ENCODE peak calls at places on chromosomes 13 and 19, in four cellular contexts. One of them, this sample, is unnamed.

GRCh38 chr13:29749401-29750177 is 100.8 kb downstream of the UBL3 start:
- DNase-seq in stomach: no peak
- DNase-seq in cardiac fibroblast: peak
- DNase-seq in IMR-90: peak
- DNase-seq in this sample: no peak

GRCh38 chr19:7682175-7682855 is 1.7 kb downstream of the TRAPPC5 start:
- DNase-seq in IMR-90: no peak
- DNase-seq in cardiac fibroblast: no peak
- DNase-seq in stomach: no peak
- DNase-seq in this sample: no peak

GRCh38 chr19:3683405-3683865 is 16.8 kb downstream of the PIP5K1C start:
- DNase-seq in IMR-90: no peak
- DNase-seq in cardiac fibroblast: peak
- DNase-seq in stomach: no peak
- DNase-seq in this sample: no peak

GRCh38 chr19:1468274-1469199 is 10.5 kb downstream of the C19orf25 start:
- DNase-seq in IMR-90: peak
- DNase-seq in cardiac fibroblast: peak
- DNase-seq in stomach: no peak
- DNase-seq in this sample: no peak

GRCh38 chr13:23506821-23507210 is 63.4 kb upstream of the TNFRSF19 start:
- DNase-seq in stomach: no peak
- DNase-seq in IMR-90: peak
- DNase-seq in cardiac fibroblast: peak
- DNase-seq in this sample: no peak

GRCh38 chr19:38262585-38263268 is 1.6 kb upstream of the SPINT2 start:
- DNase-seq in cardiac fibroblast: peak
- DNase-seq in stomach: no peak
- DNase-seq in IMR-90: no peak
- DNase-seq in this sample: no peak

GRCh38 chr13:61695147-61695546 is 279.5 kb upstream of the PCDH20 start:
- DNase-seq in cardiac fibroblast: no peak
- DNase-seq in IMR-90: no peak
- DNase-seq in stomach: no peak
- DNase-seq in this sample: no peak

GRCh38 chr19:18856385-18857126 is 24.8 kb downstream of the UPF1 start:
- DNase-seq in cardiac fibroblast: peak
- DNase-seq in stomach: no peak
- DNase-seq in IMR-90: no peak
- DNase-seq in this sample: no peak

GRCh38 chr13:53028637-53029121 is at the start of gene OLFM4:
- DNase-seq in stomach: no peak
- DNase-seq in IMR-90: no peak
- DNase-seq in cardiac fibroblast: no peak
- DNase-seq in this sample: no peak

GRCh38 chr13:44355643-44356042 is 18.0 kb upstream of the SERP2 start:
- DNase-seq in stomach: no peak
- DNase-seq in IMR-90: no peak
- DNase-seq in cardiac fibroblast: no peak
- DNase-seq in this sample: no peak

GRCh38 chr13:20191902-20192469 is 752 bp downstream of the GJB2 start:
- DNase-seq in cardiac fibroblast: no peak
- DNase-seq in stomach: peak
- DNase-seq in IMR-90: no peak
- DNase-seq in this sample: no peak

GRCh38 chr13:36839981-36840380 is 21.0 kb downstream of the RFXAP start:
- DNase-seq in cardiac fibroblast: no peak
- DNase-seq in IMR-90: no peak
- DNase-seq in stomach: no peak
- DNase-seq in this sample: no peak

GRCh38 chr19:17869114-17869608 is 2.6 kb upstream of the SLC5A5 start:
- DNase-seq in stomach: no peak
- DNase-seq in IMR-90: no peak
- DNase-seq in cardiac fibroblast: no peak
- DNase-seq in this sample: no peak

GRCh38 chr13:21894703-21895699 is 224.1 kb downstream of the FGF9 start:
- DNase-seq in cardiac fibroblast: no peak
- DNase-seq in stomach: no peak
- DNase-seq in IMR-90: no peak
- DNase-seq in this sample: no peak

GRCh38 chr13:49098198-49098597 is 121.9 kb upstream of the MLNR start:
- DNase-seq in cardiac fibroblast: peak
- DNase-seq in IMR-90: peak
- DNase-seq in stomach: no peak
- DNase-seq in this sample: peak

GRCh38 chr13:113667771-113668490 is 912 bp downstream of the GRK1 start:
- DNase-seq in IMR-90: no peak
- DNase-seq in stomach: peak
- DNase-seq in cardiac fibroblast: no peak
- DNase-seq in this sample: no peak

GRCh38 chr13:63497601-63498000 is 2082.0 kb upstream of the PCDH20 start:
- DNase-seq in IMR-90: peak
- DNase-seq in stomach: no peak
- DNase-seq in cardiac fibroblast: peak
- DNase-seq in this sample: no peak

GRCh38 chr13:106650690-106651205 is 82.8 kb upstream of the ARGLU1 start:
- DNase-seq in stomach: no peak
- DNase-seq in cardiac fibroblast: no peak
- DNase-seq in IMR-90: no peak
- DNase-seq in this sample: no peak

GRCh38 chr19:16736709-16737108 is 17.1 kb downstream of the NWD1 start:
- DNase-seq in IMR-90: no peak
- DNase-seq in cardiac fibroblast: no peak
- DNase-seq in stomach: no peak
- DNase-seq in this sample: no peak

GRCh38 chr19:3547301-3547731 is 8.3 kb downstream of the TEKTIP1 start:
- DNase-seq in stomach: no peak
- DNase-seq in IMR-90: no peak
- DNase-seq in cardiac fibroblast: no peak
- DNase-seq in this sample: no peak

GRCh38 chr19:2274937-2275535 is 6.9 kb downstream of the PEAK3 start:
- DNase-seq in cardiac fibroblast: peak
- DNase-seq in stomach: peak
- DNase-seq in IMR-90: peak
- DNase-seq in this sample: no peak

GRCh38 chr19:13974073-13974472 is 21.8 kb downstream of the DCAF15 start:
- DNase-seq in cardiac fibroblast: no peak
- DNase-seq in stomach: peak
- DNase-seq in IMR-90: no peak
- DNase-seq in this sample: no peak

GRCh38 chr13:53074119-53074518 is 45.5 kb downstream of the OLFM4 start:
- DNase-seq in stomach: no peak
- DNase-seq in IMR-90: no peak
- DNase-seq in cardiac fibroblast: no peak
- DNase-seq in this sample: no peak

GRCh38 chr13:52414963-52415362 is 9.0 kb upstream of the THSD1 start:
- DNase-seq in stomach: no peak
- DNase-seq in IMR-90: peak
- DNase-seq in cardiac fibroblast: peak
- DNase-seq in this sample: peak

GRCh38 chr19:33134571-33135041 is 2.7 kb downstream of the WDR88 start:
- DNase-seq in stomach: no peak
- DNase-seq in IMR-90: no peak
- DNase-seq in cardiac fibroblast: no peak
- DNase-seq in this sample: no peak

GRCh38 chr13:113586661-113587479 is 2.3 kb downstream of the TFDP1 start:
- DNase-seq in stomach: peak
- DNase-seq in cardiac fibroblast: no peak
- DNase-seq in IMR-90: no peak
- DNase-seq in this sample: no peak

GRCh38 chr19:46065486-46065885 is 24.7 kb upstream of the IGFL4 start:
- DNase-seq in cardiac fibroblast: peak
- DNase-seq in stomach: no peak
- DNase-seq in IMR-90: no peak
- DNase-seq in this sample: peak

GRCh38 chr19:10848208-10848843 is at the start of gene C19orf38:
- DNase-seq in cardiac fibroblast: no peak
- DNase-seq in IMR-90: no peak
- DNase-seq in stomach: no peak
- DNase-seq in this sample: no peak

GRCh38 chr19:32372726-32373613 is 27.6 kb downstream of the ZNF507 start:
- DNase-seq in cardiac fibroblast: peak
- DNase-seq in IMR-90: no peak
- DNase-seq in stomach: no peak
- DNase-seq in this sample: no peak

GRCh38 chr19:35846038-35846668 is 6.2 kb downstream of the NPHS1 start:
- DNase-seq in cardiac fibroblast: no peak
- DNase-seq in IMR-90: no peak
- DNase-seq in stomach: no peak
- DNase-seq in this sample: no peak

GRCh38 chr13:74040200-74040599 is 94.0 kb downstream of the KLF12 start:
- DNase-seq in stomach: peak
- DNase-seq in cardiac fibroblast: peak
- DNase-seq in IMR-90: peak
- DNase-seq in this sample: peak

GRCh38 chr13:66430266-66430665 is 799.9 kb downstream of the PCDH9 start:
- DNase-seq in stomach: no peak
- DNase-seq in cardiac fibroblast: peak
- DNase-seq in IMR-90: peak
- DNase-seq in this sample: no peak

GRCh38 chr13:66424417-66424816 is 805.7 kb downstream of the PCDH9 start:
- DNase-seq in stomach: no peak
- DNase-seq in cardiac fibroblast: peak
- DNase-seq in IMR-90: peak
- DNase-seq in this sample: no peak

GRCh38 chr13:66427330-66427990 is 802.7 kb downstream of the PCDH9 start:
- DNase-seq in IMR-90: no peak
- DNase-seq in stomach: no peak
- DNase-seq in cardiac fibroblast: peak
- DNase-seq in this sample: no peak

GRCh38 chr13:66425741-66426140 is 804.4 kb downstream of the PCDH9 start:
- DNase-seq in cardiac fibroblast: peak
- DNase-seq in stomach: no peak
- DNase-seq in IMR-90: peak
- DNase-seq in this sample: no peak
- H3K4me3 ChIP-seq in cardiac fibroblast: no peak
- H3K4me3 ChIP-seq in stomach: no peak
- H3K4me3 ChIP-seq in IMR-90: no peak
- H3K4me3 ChIP-seq in this sample: no peak

GRCh38 chr13:26971990-26972888 is 199.4 kb downstream of the USP12 start:
- DNase-seq in IMR-90: peak
- DNase-seq in cardiac fibroblast: peak
- DNase-seq in stomach: peak
- DNase-seq in this sample: no peak
- TF ChIP-seq CTCF in IMR-90: peak
- TF ChIP-seq CTCF in cardiac fibroblast: peak
- TF ChIP-seq CTCF in stomach: no peak
- TF ChIP-seq CTCF in this sample: peak

DNA sequence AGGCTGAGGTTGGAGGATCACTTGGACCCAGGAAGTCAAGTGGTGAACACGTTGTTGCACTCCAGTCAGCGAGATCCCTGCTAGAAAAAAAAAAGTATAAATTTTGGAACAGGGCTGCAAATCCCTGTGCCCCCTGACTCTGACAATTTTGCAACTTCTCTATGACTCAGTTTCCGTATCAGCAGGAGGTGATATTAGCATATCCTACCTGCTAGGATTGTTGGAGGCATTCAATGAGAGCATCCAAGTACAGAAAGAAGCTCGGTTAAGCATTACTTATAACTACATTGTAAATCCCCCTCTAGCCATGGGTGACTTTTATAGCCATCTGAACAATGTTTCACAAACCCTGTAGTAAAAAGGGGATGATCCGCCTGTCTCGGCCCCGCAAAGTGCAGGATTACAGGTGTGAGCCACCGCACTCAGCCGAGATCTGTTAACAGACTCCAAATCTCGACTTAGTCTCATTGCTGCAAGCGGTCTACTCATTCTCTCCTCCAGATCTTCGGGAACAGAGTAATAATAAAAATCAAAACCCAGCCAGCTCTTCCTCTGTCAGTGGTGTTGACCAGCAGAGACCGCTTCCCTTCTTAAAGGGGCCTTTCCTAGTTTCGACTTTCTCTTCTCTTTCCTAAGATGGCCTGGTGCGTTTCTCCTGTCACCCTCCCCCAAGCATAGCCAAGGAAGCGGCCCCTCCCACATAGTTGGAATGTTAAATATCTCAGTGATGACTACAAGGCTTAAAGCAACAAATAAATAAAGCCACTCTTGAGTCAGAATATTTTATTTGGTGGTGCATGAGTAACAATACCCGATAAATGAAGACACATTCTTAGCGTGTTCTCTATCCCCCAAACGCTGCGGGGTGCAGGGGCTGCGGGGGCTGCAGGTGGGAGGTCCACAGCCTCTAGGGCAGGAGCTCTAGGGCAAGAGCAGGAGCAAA is 10.3 kb upstream of the BICRA start:
- DNase-seq in IMR-90: peak
- DNase-seq in stomach: peak
- DNase-seq in cardiac fibroblast: peak
- DNase-seq in this sample: peak
- H3K4me3 ChIP-seq in IMR-90: peak
- H3K4me3 ChIP-seq in stomach: peak
- H3K4me3 ChIP-seq in cardiac fibroblast: peak
- H3K4me3 ChIP-seq in this sample: peak

DNA sequence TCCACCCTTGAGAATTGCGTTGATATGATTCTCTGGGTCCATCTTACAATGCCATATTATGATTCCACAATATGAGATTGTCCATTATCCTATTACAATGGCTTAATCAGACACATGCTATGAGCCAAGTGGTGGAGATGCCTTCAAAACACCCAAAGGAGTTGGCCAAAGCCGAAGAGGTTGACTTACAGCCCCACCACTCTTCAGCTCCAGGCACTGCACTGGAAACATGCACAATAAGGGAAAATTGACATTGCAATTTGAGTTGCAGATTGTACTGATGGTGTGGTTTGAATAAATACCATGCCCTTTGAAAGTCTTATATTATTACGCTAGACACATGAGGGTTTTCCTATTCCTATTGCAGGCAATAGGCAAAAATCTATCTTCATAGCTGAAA is 75.4 kb upstream of the TNFSF11 start:
- DNase-seq in IMR-90: no peak
- DNase-seq in stomach: no peak
- DNase-seq in cardiac fibroblast: no peak
- DNase-seq in this sample: no peak
- TF ChIP-seq CTCF in IMR-90: no peak
- TF ChIP-seq CTCF in stomach: no peak
- TF ChIP-seq CTCF in cardiac fibroblast: peak
- TF ChIP-seq CTCF in this sample: no peak

This sample was measured in HFF-Myc.